ENCODE peak calls at places on chromosomes 11 and 22, in six cellular contexts. F is fibroblast of lung; Y is stimulated activated CD4-positive, alpha-beta T cell treated with anti-CD3 and anti-CD28 coated beads, Interleukin-4, amount 100 ng/mL, for 24 hours; O is hypothalamus; D is Calu3; M is gastrocnemius medialis. U is an unnamed sample.

GRCh38 chr11:33445761-33446161 is 188.6 kb downstream of the HIPK3 start:
- DNase-seq in F (peak; percentile 83), Y (no peak), O (no peak), D (no peak), M (no peak), U (no peak)

GRCh38 chr22:24146190-24146616 is 35.1 kb upstream of the SUSD2 start:
- DNase-seq in F (peak; percentile 58), Y (peak; percentile 18), O (no peak), D (peak; percentile 61), M (peak; percentile 75), U (no peak)

GRCh38 chr22:35519306-35520000 is 21.2 kb upstream of the RASD2 start:
- DNase-seq in F (no peak), Y (no peak), O (no peak), D (no peak), M (no peak), U (no peak)

GRCh38 chr11:106030609-106031008 is 8.6 kb upstream of the MSANTD4 start:
- DNase-seq in F (no peak), Y (no peak), O (no peak), D (no peak), M (no peak), U (no peak)

GRCh38 chr11:125166903-125167291 is 2.3 kb downstream of the PKNOX2 start:
- DNase-seq in F (no peak), Y (no peak), O (no peak), D (no peak), M (no peak), U (no peak)

GRCh38 chr11:61777234-61778090 is 14.9 kb downstream of the TMEM258 start:
- DNase-seq in F (peak; percentile 11), Y (peak; percentile 58), O (no peak), D (no peak), M (peak; percentile 35), U (peak; percentile 64)

GRCh38 chr11:59669611-59670009 is 773 bp upstream of the PATL1 start:
- DNase-seq in F (peak; percentile 59), Y (no peak), O (no peak), D (peak; percentile 21), M (peak; percentile 37), U (peak; percentile 42)

GRCh38 chr22:19903031-19903430 is 38.5 kb upstream of the COMT start:
- DNase-seq in F (no peak), Y (no peak), O (no peak), D (no peak), M (no peak), U (no peak)

GRCh38 chr11:5243845-5244180 is 5.8 kb downstream of the HBG1 start:
- DNase-seq in F (no peak), Y (no peak), O (no peak), D (no peak), M (no peak), U (no peak)

GRCh38 chr11:119147604-119148333 is 1.1 kb upstream of the ABCG4 start:
- DNase-seq in F (no peak), Y (no peak), O (no peak), D (no peak), M (no peak), U (no peak)

GRCh38 chr11:1750840-1751520 is 585 bp upstream of the IFITM10 start:
- DNase-seq in F (no peak), Y (no peak), O (no peak), D (no peak), M (no peak), U (no peak)

GRCh38 chr11:65416341-65417185 is 6.0 kb upstream of the NEAT1 start:
- DNase-seq in F (peak; percentile 63), Y (peak; percentile 93), O (peak; percentile 79), D (peak; percentile 94), M (peak; percentile 92), U (peak; percentile 94)

GRCh38 chr11:66651011-66651410 is 12.5 kb downstream of the RBM4 start:
- DNase-seq in F (peak; percentile 47), Y (no peak), O (no peak), D (no peak), M (no peak), U (no peak)

GRCh38 chr11:73585834-73586575 is 11.9 kb downstream of the FAM168A start:
- DNase-seq in F (peak; percentile 75), Y (no peak), O (no peak), D (no peak), M (no peak), U (no peak)

GRCh38 chr11:843818-844692 is 1.4 kb downstream of the TSPAN4 start:
- DNase-seq in F (peak; percentile 93), Y (no peak), O (no peak), D (peak; percentile 60), M (peak; percentile 88), U (peak; percentile 92)

GRCh38 chr11:69414773-69415187 is 66.7 kb upstream of the LINC01488 start:
- DNase-seq in F (no peak), Y (no peak), O (no peak), D (no peak), M (no peak), U (no peak)

GRCh38 chr11:58625826-58626460 is 3.5 kb downstream of the CNTF start:
- DNase-seq in F (peak; percentile 75), Y (no peak), O (no peak), D (no peak), M (no peak), U (no peak)

GRCh38 chr22:38137876-38138687 is 27.6 kb upstream of the BAIAP2L2 start:
- DNase-seq in F (no peak), Y (no peak), O (no peak), D (no peak), M (no peak), U (no peak)